ENCODE peak calls at places on chromosomes 1 and 21, in four cellular contexts. H, L, J and C are unnamed samples.

GRCh38 chr1:150650193-150650592 is 20.8 kb upstream of the ENSA start:
- DNase-seq in L (no peak), J (no peak), H (peak), C (no peak)

GRCh38 chr1:17475729-17476128 is 36.3 kb upstream of the RCC2 start:
- DNase-seq in H (peak), L (no peak), J (no peak), C (no peak)

GRCh38 chr21:31545036-31545435 is 114.5 kb upstream of the SOD1 start:
- DNase-seq in L (no peak), H (no peak), J (no peak), C (no peak)

GRCh38 chr1:27332536-27333281 is 9.1 kb upstream of the SYTL1 start:
- DNase-seq in J (peak), H (peak), L (no peak), C (no peak)

GRCh38 chr1:213683529-213683928 is 304.2 kb upstream of the PROX1 start:
- DNase-seq in J (no peak), L (no peak), H (no peak), C (no peak)

GRCh38 chr1:119713039-119713537 is 1.4 kb downstream of the PHGDH start:
- DNase-seq in L (no peak), J (no peak), H (no peak), C (no peak)

GRCh38 chr21:33836408-33836807 is 79.2 kb downstream of the ATP5PO start:
- DNase-seq in J (no peak), L (no peak), H (no peak), C (no peak)

GRCh38 chr1:19049128-19049768 is 92.8 kb upstream of the IFFO2 start:
- DNase-seq in H (peak), J (no peak), L (no peak), C (no peak)

GRCh38 chr1:54569339-54569738 is 21.3 kb downstream of the ACOT11 start:
- DNase-seq in H (peak), L (no peak), J (no peak), C (no peak)

GRCh38 chr1:41323243-41323642 is 38.0 kb upstream of the FOXO6 start:
- DNase-seq in H (no peak), J (no peak), L (no peak), C (no peak)

GRCh38 chr21:37375866-37376574 is 9.4 kb downstream of the DYRK1A start:
- DNase-seq in L (no peak), J (no peak), H (no peak), C (no peak)

GRCh38 chr1:7389786-7390603 is 381.1 kb upstream of the VAMP3 start:
- DNase-seq in J (no peak), L (no peak), H (no peak), C (no peak)

GRCh38 chr1:1919304-1920056 is 401 bp upstream of the TMEM52 start:
- DNase-seq in H (peak), L (peak), J (peak), C (peak)

GRCh38 chr1:31216016-31216415 is 23.7 kb downstream of the NKAIN1 start:
- DNase-seq in H (peak), J (peak), L (no peak), C (no peak)

GRCh38 chr1:59814180-59814900 is 409 bp upstream of the HOOK1 start:
- DNase-seq in H (no peak), L (peak), J (peak), C (no peak)

GRCh38 chr21:42347601-42348327 is 3.0 kb downstream of the TFF2 start:
- DNase-seq in L (no peak), J (no peak), H (no peak), C (no peak)

GRCh38 chr1:187691439-187691838 is 862.7 kb downstream of the PLA2G4A start:
- DNase-seq in L (no peak), J (no peak), H (peak), C (peak)

GRCh38 chr1:18939398-18940302 is 16.8 kb downstream of the IFFO2 start:
- DNase-seq in H (peak), L (no peak), J (no peak), C (no peak)

GRCh38 chr1:223838125-223838854 is 7.5 kb downstream of the TP53BP2 start:
- DNase-seq in L (no peak), J (no peak), H (no peak), C (no peak)

GRCh38 chr1:94095112-94095637 is 25.8 kb downstream of the ABCA4 start:
- DNase-seq in J (no peak), L (no peak), H (peak), C (peak)

GRCh38 chr1:149845416-149845815 is 54.0 kb upstream of the BOLA1 start:
- DNase-seq in H (no peak), J (no peak), L (peak), C (no peak)

GRCh38 chr1:68141079-68141800 is 90.8 kb upstream of the DIRAS3 start:
- DNase-seq in H (peak), J (no peak), L (no peak), C (peak)

GRCh38 chr1:95384570-95384969 is 150.6 kb downstream of the RWDD3 start:
- DNase-seq in L (no peak), J (peak), H (no peak), C (no peak)

GRCh38 chr1:210627740-210628139 is 299.0 kb downstream of the HHAT start:
- DNase-seq in J (no peak), H (no peak), L (no peak), C (no peak)

GRCh38 chr1:222928212-222928611 is 113.4 kb downstream of the DISP1 start:
- DNase-seq in J (peak), H (peak), L (peak), C (no peak)

GRCh38 chr1:230823421-230823820 is 44.9 kb downstream of the C1orf198 start:
- DNase-seq in J (peak), H (no peak), L (no peak), C (no peak)

GRCh38 chr1:93614550-93615200 is 67.0 kb downstream of the BCAR3 start:
- DNase-seq in H (no peak), L (no peak), J (no peak), C (no peak)

GRCh38 chr1:64687725-64688285 is 57.1 kb upstream of the RAVER2 start:
- DNase-seq in H (peak), J (no peak), L (no peak), C (no peak)

GRCh38 chr1:204426035-204426436 is 14.4 kb upstream of the PPP1R15B start:
- DNase-seq in H (peak), J (no peak), L (no peak), C (no peak)

GRCh38 chr1:117611121-117611601 is 5.3 kb downstream of the TENT5C start:
- DNase-seq in H (peak), J (no peak), L (no peak), C (no peak)

GRCh38 chr21:44955141-44955802 is 15.4 kb downstream of the SLX9 start:
- DNase-seq in J (no peak), H (peak), L (no peak), C (no peak)

GRCh38 chr21:38729745-38730401 is 75.9 kb upstream of the ETS2 start:
- DNase-seq in L (no peak), H (no peak), J (no peak), C (no peak)

GRCh38 chr1:201714542-201715276 is 114.2 kb upstream of the IPO9 start:
- DNase-seq in J (no peak), L (peak), H (peak), C (peak)

GRCh38 chr21:30014883-30015282 is 75.1 kb upstream of the GRIK1 start:
- DNase-seq in J (no peak), H (no peak), L (no peak), C (peak)

GRCh38 chr1:196309386-196309785 is 298.9 kb downstream of the KCNT2 start:
- DNase-seq in H (peak), J (no peak), L (no peak), C (peak)

GRCh38 chr1:154420172-154420571 is 15.0 kb downstream of the IL6R start:
- DNase-seq in J (no peak), H (peak), L (peak), C (peak)

GRCh38 chr21:14095021-14095420 is 115.7 kb downstream of the LIPI start:
- DNase-seq in H (no peak), J (no peak), L (no peak), C (no peak)

GRCh38 chr21:35328856-35329455 is 279.9 kb upstream of the RUNX1 start:
- DNase-seq in H (no peak), J (no peak), L (no peak), C (no peak)

GRCh38 chr1:25018878-25019277 is 88.8 kb upstream of the RUNX3 start:
- DNase-seq in J (no peak), H (no peak), L (no peak), C (no peak)

GRCh38 chr1:25019351-25020172 is 89.5 kb upstream of the RUNX3 start:
- DNase-seq in H (no peak), J (no peak), L (no peak), C (no peak)

GRCh38 chr1:25020173-25020840 is 90.2 kb upstream of the RUNX3 start:
- DNase-seq in J (no peak), L (no peak), H (no peak), C (no peak)

GRCh38 chr1:25018110-25018470 is 88.0 kb upstream of the RUNX3 start:
- DNase-seq in H (no peak), J (no peak), L (no peak), C (no peak)

DNA sequence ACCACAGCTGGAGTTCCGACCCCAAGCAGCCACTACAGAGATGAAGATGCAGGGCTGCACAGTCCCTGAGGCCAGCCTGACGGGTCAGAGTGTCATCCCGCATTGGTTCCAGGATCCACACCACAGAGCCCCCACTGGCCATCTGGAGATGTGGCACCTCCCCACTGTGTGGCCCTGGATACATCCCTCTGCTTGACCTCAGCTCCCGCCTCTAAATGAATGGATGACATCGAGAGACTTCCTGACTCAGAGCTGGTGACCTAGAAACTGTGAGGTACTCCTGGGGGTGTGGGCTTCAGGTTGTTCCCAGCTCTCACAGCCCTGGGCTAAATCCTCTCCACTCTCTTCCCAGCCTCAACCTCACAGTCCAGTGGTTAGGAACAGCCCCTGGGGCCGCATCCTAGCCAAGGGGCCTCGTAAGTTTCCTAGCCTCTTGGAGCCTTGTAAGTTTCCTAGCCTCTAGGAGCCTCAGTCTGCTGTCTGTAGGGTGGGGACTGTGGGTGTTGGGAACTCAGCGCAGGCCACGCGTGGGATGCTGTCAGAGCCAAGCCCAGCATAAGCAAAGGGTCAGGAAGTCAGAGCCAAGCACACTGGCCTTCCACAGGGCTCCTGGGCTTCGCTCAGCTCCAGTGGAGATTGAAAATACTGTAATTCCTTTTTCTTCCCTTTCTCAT is 87.5 kb upstream of the RUNX3 start:
- DNase-seq in H (peak), L (no peak), J (no peak), C (no peak)
- TF ChIP-seq CTCF in H (no peak), L (no peak), J (no peak), C (no peak)

DNA sequence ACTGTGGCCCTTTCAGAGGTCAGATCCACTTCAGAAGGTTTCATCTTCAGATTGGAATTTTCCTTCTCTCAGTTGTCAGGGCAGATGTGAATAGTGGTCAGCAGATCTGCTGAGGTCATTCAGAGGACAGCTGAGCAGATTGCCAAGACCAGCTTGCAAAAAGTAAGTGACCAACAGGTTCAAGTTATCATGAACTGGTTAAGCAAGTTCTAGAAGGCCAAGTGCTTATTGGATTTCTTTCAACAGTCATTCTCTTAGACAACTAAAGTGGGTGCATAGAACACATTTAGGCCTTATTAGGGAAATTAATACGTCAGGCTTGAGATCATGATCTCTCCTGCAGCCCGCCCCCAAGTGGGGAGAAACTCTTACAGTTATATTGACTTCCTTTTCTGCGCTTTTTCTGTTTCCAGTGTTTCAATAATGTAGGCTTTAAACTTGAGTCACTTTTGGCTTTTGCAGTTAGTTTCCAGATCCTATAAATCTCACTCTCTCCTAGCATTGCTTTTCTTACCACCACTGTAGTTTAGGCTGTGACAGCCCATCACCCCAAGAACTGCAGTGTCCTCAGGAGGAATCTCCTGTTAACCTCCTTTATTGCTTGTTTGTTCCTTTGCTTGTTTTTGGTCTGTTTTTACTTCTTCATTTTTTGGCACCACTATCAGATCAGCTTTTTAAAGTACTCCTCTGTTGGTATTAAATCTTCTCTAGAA is 96.4 kb downstream of the C1orf21 start:
- DNase-seq in L (no peak), H (peak), J (no peak), C (no peak)
- TF ChIP-seq CTCF in L (no peak), H (no peak), J (no peak), C (no peak)

DNA sequence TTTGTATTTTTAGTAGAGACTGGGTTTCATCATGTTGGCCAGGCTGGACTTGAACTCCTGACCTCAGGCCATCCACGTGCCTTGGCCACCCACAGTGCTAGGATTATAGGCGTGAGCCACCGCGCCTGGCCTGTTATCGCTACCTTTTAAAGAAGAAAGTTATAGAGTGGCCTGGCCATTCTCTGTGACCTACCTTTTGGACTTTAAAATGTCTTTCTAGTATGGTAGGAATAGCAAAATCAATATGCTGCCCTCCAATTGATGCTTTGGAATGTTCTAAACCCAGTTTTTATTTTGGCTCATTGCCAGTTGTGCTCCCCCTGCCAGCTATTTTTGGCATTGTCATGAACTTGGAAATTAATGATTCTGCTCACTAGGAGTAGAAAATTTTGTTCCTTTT is 19.9 kb downstream of the HIPK1 start:
- DNase-seq in H (peak), J (no peak), L (no peak), C (no peak)
- TF ChIP-seq CTCF in H (peak), J (peak), L (no peak), C (peak)

DNA sequence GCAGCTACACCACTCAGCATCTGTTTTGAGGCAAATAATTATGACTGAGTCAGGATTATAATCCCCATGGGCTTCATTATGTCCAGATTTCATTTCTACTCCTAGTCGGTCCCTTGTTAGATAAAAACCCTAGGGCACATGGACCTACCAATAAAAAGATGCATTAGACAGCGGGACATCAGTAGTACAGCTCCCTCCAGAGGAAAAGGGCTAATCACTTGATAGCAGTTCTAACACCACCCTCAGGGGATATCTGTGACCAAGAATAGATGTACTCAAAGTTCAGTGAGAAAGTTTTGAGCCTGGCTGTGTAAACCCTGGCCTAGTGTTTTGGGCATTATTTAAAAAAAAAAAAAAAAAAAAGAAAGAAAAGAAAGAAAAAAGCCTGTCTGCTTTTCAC is 10.0 kb downstream of the GJA8 start:
- DNase-seq in H (no peak), J (no peak), L (no peak), C (no peak)
- TF ChIP-seq CTCF in H (no peak), J (no peak), L (no peak), C (no peak)

DNA sequence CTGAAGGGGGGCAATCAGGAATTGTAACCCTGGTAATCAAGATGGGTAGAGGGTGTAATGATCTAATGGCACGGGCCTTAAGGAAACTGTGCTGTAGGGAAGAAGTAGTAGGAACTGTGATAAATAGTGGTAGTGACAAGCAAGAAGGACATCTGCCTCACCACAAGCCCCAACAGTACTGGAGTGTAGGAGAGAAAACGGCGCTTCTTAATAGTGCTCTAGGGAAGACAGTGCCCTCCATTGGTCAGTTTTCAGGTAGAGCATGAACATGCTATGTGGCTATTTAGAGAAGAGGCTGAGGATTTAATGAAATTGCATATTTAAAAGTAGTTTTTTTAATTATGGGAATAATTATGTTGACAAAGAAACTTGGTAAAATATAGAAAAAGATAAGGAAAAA is 32.2 kb downstream of the SLC30A7 start:
- DNase-seq in J (no peak), L (no peak), H (no peak), C (no peak)
- TF ChIP-seq CTCF in J (no peak), L (no peak), H (no peak), C (no peak)